ENCODE peak calls at places on chromosomes 6 and 20, in six cellular contexts. P is astrocyte, K is AG04450, W is NT2/D1, Q is tibial nerve, R is heart left ventricle. A is an unnamed sample.

GRCh38 chr6:132359891-132360290 is 41.4 kb downstream of the MOXD1 start:
- DNase-seq in R (no peak), K (no peak), P (no peak), W (no peak), Q (no peak), A (no peak)

GRCh38 chr6:30547454-30547853 is 8.8 kb downstream of the GNL1 start:
- DNase-seq in P (no peak), W (no peak), R (no peak), Q (no peak), K (no peak), A (no peak)

GRCh38 chr20:49989234-49990065 is 6.7 kb downstream of the SNAI1 start:
- DNase-seq in P (peak; percentile 85), R (peak; percentile 75), K (peak; percentile 59), W (peak; percentile 71), Q (peak; percentile 72), A (no peak)

GRCh38 chr20:13644010-13644409 is 5.3 kb upstream of the TASP1 start:
- DNase-seq in K (no peak), W (no peak), Q (no peak), R (no peak), P (peak; percentile 90), A (no peak)

GRCh38 chr6:9405825-9406224 is 970.5 kb upstream of the SLC35B3 start:
- DNase-seq in R (no peak), K (no peak), P (peak; percentile 49), W (no peak), Q (no peak), A (no peak)

GRCh38 chr20:48787861-48788375 is 39.9 kb downstream of the PREX1 start:
- DNase-seq in W (no peak), K (no peak), R (no peak), Q (peak; percentile 38), P (peak; percentile 68), A (peak; percentile 30)

GRCh38 chr6:56642366-56643261 is at the start of gene DST:
- DNase-seq in R (no peak), W (no peak), P (peak; percentile 95), K (peak; percentile 83), Q (peak; percentile 48), A (no peak)

GRCh38 chr6:12313992-12314589 is 23.9 kb downstream of the EDN1 start:
- DNase-seq in P (peak; percentile 55), W (no peak), K (no peak), Q (no peak), R (no peak), A (no peak)

GRCh38 chr6:34519971-34520644 is 36.0 kb downstream of the SPDEF start:
- DNase-seq in R (peak; percentile 40), W (no peak), P (no peak), K (no peak), Q (no peak), A (no peak)

GRCh38 chr20:3749689-3750639 is 17.5 kb downstream of the HSPA12B start:
- DNase-seq in P (no peak), Q (no peak), W (no peak), K (no peak), R (no peak), A (peak; percentile 82)

GRCh38 chr20:4740774-4741431 is 19.2 kb downstream of the PRND start:
- DNase-seq in Q (peak; percentile 79), P (no peak), W (peak; percentile 74), K (no peak), R (no peak), A (peak; percentile 70)

GRCh38 chr20:40422665-40423064 is 266.4 kb downstream of the MAFB start:
- DNase-seq in W (no peak), K (no peak), R (no peak), P (no peak), Q (no peak), A (no peak)

GRCh38 chr20:35306931-35307517 is 14.8 kb upstream of the FAM83C start:
- DNase-seq in K (no peak), W (peak; percentile 50), P (peak; percentile 60), R (no peak), Q (peak; percentile 28), A (peak; percentile 82)

GRCh38 chr20:57662313-57663240 is 42.4 kb upstream of the ZBP1 start:
- DNase-seq in Q (no peak), W (no peak), P (no peak), K (no peak), R (peak; percentile 43), A (peak; percentile 6)

GRCh38 chr20:2402271-2402980 is 21.7 kb downstream of the TGM6 start:
- DNase-seq in R (no peak), K (no peak), W (no peak), P (peak; percentile 35), Q (no peak), A (no peak)

GRCh38 chr6:135434095-135434494 is 63.4 kb downstream of the AHI1 start:
- DNase-seq in W (no peak), P (no peak), K (no peak), R (no peak), Q (no peak), A (no peak)

GRCh38 chr6:140623498-140623897 is 1249.0 kb upstream of the CITED2 start:
- DNase-seq in R (no peak), W (no peak), Q (no peak), K (peak; percentile 61), P (peak; percentile 76), A (no peak)

GRCh38 chr20:60340232-60340631 is 382.0 kb downstream of the CDH26 start:
- DNase-seq in K (no peak), Q (no peak), W (no peak), P (no peak), R (no peak), A (no peak)

GRCh38 chr6:149895702-149896310 is 2.1 kb downstream of the RAET1E start:
- DNase-seq in Q (peak; percentile 46), K (no peak), P (peak; percentile 57), W (no peak), R (no peak), A (no peak)

GRCh38 chr20:52083627-52084232 is 107.8 kb downstream of the ZFP64 start:
- DNase-seq in W (peak; percentile 42), Q (peak; percentile 62), K (peak; percentile 54), P (peak; percentile 34), R (no peak), A (peak; percentile 58)

GRCh38 chr6:81985191-81985590 is 232.7 kb upstream of the TENT5A start:
- DNase-seq in P (no peak), K (no peak), Q (no peak), W (no peak), R (no peak), A (no peak)

GRCh38 chr6:116543149-116543548 is 2.3 kb downstream of the TRAPPC3L start:
- DNase-seq in W (no peak), R (no peak), Q (no peak), P (no peak), K (no peak), A (no peak)

GRCh38 chr6:12572884-12573824 is 143.4 kb upstream of the PHACTR1 start:
- DNase-seq in R (no peak), K (no peak), W (peak; percentile 15), P (peak; percentile 92), Q (no peak), A (no peak)

GRCh38 chr20:4916991-4917881 is 84.1 kb downstream of the SLC23A2 start:
- DNase-seq in K (no peak), Q (no peak), P (peak; percentile 59), R (no peak), W (no peak), A (no peak)

GRCh38 chr6:145880361-145880760 is 65.8 kb upstream of the FBXO30 start:
- DNase-seq in R (no peak), Q (no peak), K (no peak), W (no peak), P (no peak), A (no peak)

GRCh38 chr6:16697437-16698162 is 63.7 kb downstream of the ATXN1 start:
- DNase-seq in P (no peak), Q (no peak), R (no peak), W (no peak), K (no peak), A (no peak)

GRCh38 chr20:37209661-37210314 is 30.4 kb upstream of the MROH8 start:
- DNase-seq in Q (no peak), K (no peak), R (no peak), P (no peak), W (no peak), A (peak; percentile 24)

DNA sequence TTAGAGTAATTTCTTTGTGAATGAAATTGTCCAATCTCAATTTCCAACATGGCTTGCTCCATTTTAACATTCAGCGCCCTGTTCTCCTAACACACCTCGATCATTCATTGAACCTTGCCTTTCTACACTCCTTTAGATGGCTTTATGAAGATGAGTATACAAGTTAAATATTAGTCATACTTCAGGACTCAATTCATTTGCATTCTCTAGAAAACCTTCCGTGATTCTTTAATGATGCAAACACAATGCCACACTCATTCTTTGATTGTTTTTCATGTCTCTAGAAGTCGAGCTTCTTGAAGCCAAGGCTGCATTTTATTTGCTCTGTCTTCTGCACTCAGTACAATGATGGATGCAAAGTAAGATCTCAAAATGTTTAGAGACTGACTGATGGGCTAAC is 641.2 kb downstream of the DOK5 start:
- DNase-seq in P (no peak), Q (no peak), R (no peak), W (no peak), K (no peak), A (no peak)
- H3K9me3 ChIP-seq in P (no peaks in the 10 kb centered on the region), Q (no peaks in the 10 kb centered on the region), R (no peaks in the 10 kb centered on the region), W (no peaks in the 10 kb centered on the region), K (peaks cover 5% of the 10 kb centered on the region), A (no peaks in the 10 kb centered on the region)

GRCh38 chr20:15842872-15843271 is 730.4 kb downstream of the KIF16B start:
- DNase-seq in R (no peak), W (no peak), P (no peak), K (no peak), Q (no peak), A (no peak)
- H3K9me3 ChIP-seq in R (no peaks in the 10 kb centered on the region), W (no peaks in the 10 kb centered on the region), P (no peaks in the 10 kb centered on the region), K (no peaks in the 10 kb centered on the region), Q (no peaks in the 10 kb centered on the region), A (peaks cover 2% of the 10 kb centered on the region)

GRCh38 chr6:22896716-22897115 is 327.4 kb downstream of the HDGFL1 start:
- DNase-seq in W (peak; percentile 18), Q (no peak), P (no peak), R (no peak), K (no peak), A (no peak)
- H3K9me3 ChIP-seq in W (no peaks in the 10 kb centered on the region), Q (no peaks in the 10 kb centered on the region), P (no peaks in the 10 kb centered on the region), R (no peaks in the 10 kb centered on the region), K (no peaks in the 10 kb centered on the region), A (no peaks in the 10 kb centered on the region)

GRCh38 chr6:148144917-148145521 is 197.6 kb upstream of the SASH1 start:
- DNase-seq in Q (peak; percentile 79), K (peak; percentile 36), R (peak; percentile 79), P (peak; percentile 36), W (peak; percentile 36), A (peak; percentile 81)

GRCh38 chr6:148143771-148144170 is 198.9 kb upstream of the SASH1 start:
- DNase-seq in Q (no peak), W (no peak), P (no peak), K (no peak), R (no peak), A (no peak)

GRCh38 chr6:148140772-148141557 is 201.7 kb upstream of the SASH1 start:
- DNase-seq in Q (no peak), P (no peak), K (no peak), R (no peak), W (no peak), A (no peak)

GRCh38 chr6:148146717-148147116 is 195.9 kb upstream of the SASH1 start:
- DNase-seq in R (no peak), Q (no peak), W (no peak), K (no peak), P (peak; percentile 54), A (no peak)

DNA sequence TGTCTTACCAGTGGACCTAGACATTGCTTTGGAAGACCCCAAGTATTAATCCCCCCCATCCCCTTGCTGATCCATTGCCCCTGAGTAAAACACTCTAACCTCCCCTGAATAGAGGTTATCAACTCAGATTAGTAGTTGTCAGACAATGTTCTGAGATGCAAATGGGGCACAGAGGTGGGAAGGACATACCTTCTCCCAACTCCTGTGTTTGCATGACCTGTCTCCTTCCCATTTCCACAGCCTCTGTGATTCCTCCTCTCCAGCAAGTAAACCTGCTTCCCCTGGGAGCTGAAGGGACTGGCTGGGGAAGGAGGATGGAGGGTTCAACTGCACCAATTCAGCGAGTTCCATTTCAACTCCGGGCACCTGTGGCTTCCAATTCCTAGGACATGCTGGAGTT is 199.8 kb upstream of the SASH1 start:
- DNase-seq in K (no peak), W (no peak), Q (no peak), R (no peak), P (no peak), A (no peak)
- H3K9me3 ChIP-seq in K (no peaks in the 10 kb centered on the region), W (peaks cover 5% of the 10 kb centered on the region), Q (peaks cover 2% of the 10 kb centered on the region), R (no peaks in the 10 kb centered on the region), P (no peaks in the 10 kb centered on the region), A (no peaks in the 10 kb centered on the region)

A was measured in WERI-Rb-1.